ENCODE peak calls at places on chromosome 18, in six cellular contexts. N, M, E, X, G and F are unnamed samples. For H3K27me3, the result is how much of the 10 kb centered on the place peaks cover.

GRCh38 chr18:54020971-54021370 is 203.5 kb downstream of the MBD2 start:
- DNase-seq in N (no peak), M (no peak), E (no peak), X (no peak), G (no peak), F (no peak)

GRCh38 chr18:40866013-40866644 is 1088.9 kb upstream of the PIK3C3 start:
- DNase-seq in N (no peak), M (no peak), E (no peak), X (no peak), G (no peak), F (no peak)

GRCh38 chr18:25535495-25535894 is 183.5 kb upstream of the ZNF521 start:
- DNase-seq in N (no peak), M (no peak), E (no peak), X (no peak), G (no peak), F (no peak)

GRCh38 chr18:8114480-8114879 is 494.8 kb upstream of the RAB12 start:
- DNase-seq in N (no peak), M (no peak), E (no peak), X (no peak), G (no peak), F (no peak)

GRCh38 chr18:55322176-55322735 is 265.7 kb downstream of the TCF4 start:
- DNase-seq in N (peak), M (no peak), E (no peak), X (no peak), G (peak), F (peak)

GRCh38 chr18:58052960-58053359 is 8.9 kb downstream of the NEDD4L start:
- DNase-seq in N (no peak), M (no peak), E (no peak), X (no peak), G (no peak), F (no peak)

GRCh38 chr18:13625355-13625754 is 101.0 kb downstream of the FAM210A start:
- DNase-seq in N (no peak), M (no peak), E (no peak), X (no peak), G (no peak), F (no peak)

GRCh38 chr18:63111549-63112402 is 207.8 kb downstream of the BCL2 start:
- DNase-seq in N (no peak), M (no peak), E (no peak), X (no peak), G (no peak), F (peak)

GRCh38 chr18:59323931-59324622 is 5.6 kb upstream of the CPLX4 start:
- DNase-seq in N (no peak), M (no peak), E (no peak), X (no peak), G (no peak), F (no peak)

GRCh38 chr18:76679877-76680276 is 142.5 kb upstream of the ZNF236 start:
- DNase-seq in N (peak), M (no peak), E (no peak), X (no peak), G (no peak), F (no peak)

GRCh38 chr18:74190086-74190485 is 41.8 kb downstream of the TIMM21 start:
- DNase-seq in N (no peak), M (no peak), E (no peak), X (no peak), G (no peak), F (no peak)

GRCh38 chr18:79570266-79571201 is 109.1 kb upstream of the CTDP1 start:
- DNase-seq in N (no peak), M (no peak), E (peak), X (no peak), G (no peak), F (peak)

GRCh38 chr18:52339891-52340371 is at the start of gene DCC:
- DNase-seq in N (peak), M (no peak), E (no peak), X (peak), G (no peak), F (no peak)

GRCh38 chr18:11518788-11519685 is 90.4 kb upstream of the SLC35G4 start:
- DNase-seq in N (peak), M (peak), E (peak), X (peak), G (no peak), F (peak)

GRCh38 chr18:33983126-33983525 is 241.6 kb downstream of the NOL4 start:
- DNase-seq in N (no peak), M (no peak), E (no peak), X (no peak), G (no peak), F (no peak)

GRCh38 chr18:43129946-43130523 is 14.6 kb upstream of the RIT2 start:
- DNase-seq in N (no peak), M (no peak), E (no peak), X (no peak), G (no peak), F (no peak)

GRCh38 chr18:74288730-74289129 is 3.0 kb downstream of the CYB5A start:
- DNase-seq in N (no peak), M (no peak), E (no peak), X (peak), G (no peak), F (no peak)

GRCh38 chr18:69648486-69648885 is 247.8 kb downstream of the DOK6 start:
- DNase-seq in N (no peak), M (no peak), E (no peak), X (peak), G (no peak), F (no peak)

GRCh38 chr18:60445341-60445740 is 72.8 kb upstream of the MC4R start:
- DNase-seq in N (no peak), M (no peak), E (no peak), X (no peak), G (no peak), F (no peak)

GRCh38 chr18:75244336-75244735 is 33.7 kb downstream of the TSHZ1 start:
- DNase-seq in N (peak), M (no peak), E (no peak), X (peak), G (no peak), F (no peak)

GRCh38 chr18:12855886-12856285 is 28.2 kb downstream of the PTPN2 start:
- DNase-seq in N (no peak), M (no peak), E (no peak), X (no peak), G (no peak), F (no peak)

GRCh38 chr18:76658627-76659026 is 163.6 kb upstream of the ZNF516 start:
- DNase-seq in N (peak), M (no peak), E (no peak), X (no peak), G (no peak), F (no peak)

GRCh38 chr18:44818668-44819403 is 138.1 kb downstream of the SETBP1 start:
- DNase-seq in N (no peak), M (no peak), E (no peak), X (no peak), G (no peak), F (no peak)

GRCh38 chr18:63160172-63160995 is 159.2 kb downstream of the BCL2 start:
- DNase-seq in N (no peak), M (no peak), E (no peak), X (no peak), G (peak), F (no peak)

GRCh38 chr18:48453330-48454063 is 44.3 kb upstream of the ZBTB7C start:
- DNase-seq in N (no peak), M (no peak), E (no peak), X (no peak), G (no peak), F (no peak)

GRCh38 chr18:48455555-48456478 is 46.6 kb upstream of the ZBTB7C start:
- DNase-seq in N (no peak), M (no peak), E (peak), X (no peak), G (no peak), F (peak)

GRCh38 chr18:48456838-48457237 is 47.7 kb upstream of the ZBTB7C start:
- DNase-seq in N (no peak), M (no peak), E (no peak), X (no peak), G (no peak), F (no peak)

GRCh38 chr18:48452863-48453323 is 43.7 kb upstream of the ZBTB7C start:
- DNase-seq in N (no peak), M (no peak), E (no peak), X (peak), G (no peak), F (no peak)

DNA sequence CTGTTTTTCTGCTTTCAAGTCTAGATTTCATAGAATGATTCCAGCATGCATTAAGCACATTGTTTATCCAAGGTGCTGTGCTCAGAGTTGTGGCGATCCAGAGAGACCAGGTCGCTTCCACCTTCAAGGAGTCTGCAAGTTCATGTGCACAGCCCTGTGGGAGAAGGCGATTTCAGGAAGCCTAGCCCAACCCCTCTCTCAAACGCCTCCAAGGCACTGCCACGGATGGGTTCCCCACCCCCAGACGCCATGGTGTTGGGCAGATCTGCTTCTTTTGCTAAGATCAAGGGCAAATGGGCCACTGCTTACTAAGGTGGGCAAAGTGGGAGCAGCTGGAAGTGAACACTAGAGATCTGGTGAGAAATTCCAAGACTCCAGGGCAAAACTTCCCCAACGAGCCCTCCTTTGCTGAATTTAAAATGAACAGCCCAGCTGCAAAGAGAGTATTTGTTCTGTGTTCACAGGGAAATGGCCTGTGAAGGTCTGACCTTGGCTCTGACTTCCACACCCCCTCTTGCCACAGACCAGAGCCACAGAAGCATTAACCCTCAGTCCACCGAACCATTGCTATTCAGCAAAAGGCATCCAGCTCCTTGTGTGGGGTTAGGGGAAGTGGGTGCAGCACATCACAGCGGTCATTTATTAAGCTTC is 45.1 kb upstream of the ZBTB7C start:
- DNase-seq in N (no peak), M (no peak), E (no peak), X (peak), G (no peak), F (no peak)
- H3K27me3 ChIP-seq in N (under half), M (under half), E (under half), X (under half), G (under half), F (under half)

DNA sequence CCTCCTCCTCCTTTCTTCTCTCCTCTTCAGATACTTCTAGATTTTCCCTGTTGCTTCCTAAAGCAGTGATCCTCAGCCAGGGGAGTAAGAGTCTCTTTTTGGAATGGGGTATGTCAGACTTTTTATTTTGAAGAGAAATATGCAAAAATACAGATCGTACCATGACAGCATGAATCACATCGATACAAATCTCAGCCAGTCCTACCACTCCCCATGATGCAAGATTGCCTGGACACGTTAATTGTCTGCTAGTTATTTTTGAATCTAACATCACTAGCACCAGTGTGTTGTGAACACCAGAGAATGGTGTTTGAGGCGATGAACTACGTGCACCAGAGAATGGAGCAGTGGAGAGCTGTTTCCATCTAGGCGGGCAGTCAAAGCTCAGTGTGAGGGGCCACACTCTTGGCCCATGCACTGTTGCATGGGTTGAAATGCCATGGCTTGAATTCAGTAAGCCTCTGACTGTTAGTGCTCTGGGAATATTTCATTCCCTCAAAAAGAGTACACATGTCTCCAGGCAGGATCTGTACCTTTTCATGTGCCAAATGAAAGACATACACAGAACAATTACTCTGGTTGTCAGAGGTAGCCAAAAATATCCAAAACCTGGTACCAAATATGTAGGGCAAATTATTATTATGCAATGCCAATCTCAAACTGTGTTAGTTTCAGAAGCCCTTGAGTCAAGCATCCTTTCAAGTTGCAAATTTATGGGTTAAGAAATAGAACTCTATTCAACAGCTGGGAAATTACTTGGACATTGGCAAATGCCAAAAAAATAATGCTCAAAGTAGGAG is 46.3 kb upstream of the RALBP1 start:
- DNase-seq in N (no peak), M (no peak), E (no peak), X (no peak), G (no peak), F (no peak)
- TF ChIP-seq POLR2AphosphoS5 in N (no peak), M (no peak), E (no peak), X (no peak), G (no peak), F (no peak)

GRCh38 chr18:50422286-50422898 is 47.5 kb downstream of the SKA1 start:
- DNase-seq in N (no peak), M (no peak), E (no peak), X (no peak), G (no peak), F (no peak)

GRCh38 chr18:50428531-50429206 is 53.8 kb downstream of the SKA1 start:
- DNase-seq in N (no peak), M (no peak), E (no peak), X (no peak), G (no peak), F (no peak)

GRCh38 chr18:50427896-50428295 is 53.0 kb downstream of the SKA1 start:
- DNase-seq in N (no peak), M (no peak), E (no peak), X (no peak), G (no peak), F (peak)

GRCh38 chr18:50429207-50429948 is 54.5 kb downstream of the SKA1 start:
- DNase-seq in N (peak), M (no peak), E (peak), X (peak), G (no peak), F (peak)

DNA sequence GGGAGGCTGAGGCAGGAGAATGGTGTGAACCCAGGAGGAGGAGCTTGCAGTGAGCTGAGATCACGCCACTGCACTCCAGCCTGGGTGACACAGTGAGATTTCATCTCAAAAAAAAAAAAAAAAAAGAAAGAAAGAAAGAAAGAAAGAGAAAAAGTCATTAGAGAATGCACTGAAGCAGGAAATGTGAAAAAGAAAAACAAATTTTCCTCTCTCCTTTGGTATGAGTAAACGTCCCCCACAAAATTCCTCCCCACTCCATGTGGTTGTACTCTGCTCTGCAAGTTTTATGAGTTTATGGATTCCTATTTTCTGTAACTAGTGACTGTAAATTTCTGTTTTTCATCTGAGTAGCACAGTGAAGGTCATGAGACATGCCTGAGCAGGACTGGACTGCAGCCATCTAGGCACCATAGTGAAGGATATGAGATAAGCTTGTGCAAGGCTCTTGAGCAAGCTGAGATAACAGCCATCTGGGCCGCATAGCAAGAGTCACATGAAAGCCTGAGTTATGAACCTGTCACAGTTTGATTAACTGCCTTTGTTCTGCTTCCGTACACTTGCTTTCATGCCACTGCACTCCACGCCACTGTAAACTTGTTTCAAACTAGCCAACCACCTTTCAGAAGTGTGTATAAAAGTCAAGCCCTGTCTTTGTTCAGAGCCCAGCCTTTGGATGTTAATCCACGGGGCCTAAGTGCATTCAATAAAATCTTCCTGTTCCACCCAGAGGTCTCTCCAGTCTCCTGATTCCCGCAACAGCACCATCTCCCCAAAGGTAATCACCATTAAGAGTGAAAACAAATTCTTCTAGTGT is 50.2 kb downstream of the SKA1 start:
- DNase-seq in N (no peak), M (no peak), E (no peak), X (peak), G (no peak), F (peak)
- TF ChIP-seq REST in N (no peak), M (no peak), E (no peak), X (no peak), G (no peak), F (no peak)

GRCh38 chr18:32868424-32868823 is 95.6 kb upstream of the KLHL14 start:
- DNase-seq in N (no peak), M (no peak), E (no peak), X (no peak), G (no peak), F (no peak)
- H3K27me3 ChIP-seq in N (under half), M (under half), E (under half), X (under half), G (under half), F (under half)

DNA sequence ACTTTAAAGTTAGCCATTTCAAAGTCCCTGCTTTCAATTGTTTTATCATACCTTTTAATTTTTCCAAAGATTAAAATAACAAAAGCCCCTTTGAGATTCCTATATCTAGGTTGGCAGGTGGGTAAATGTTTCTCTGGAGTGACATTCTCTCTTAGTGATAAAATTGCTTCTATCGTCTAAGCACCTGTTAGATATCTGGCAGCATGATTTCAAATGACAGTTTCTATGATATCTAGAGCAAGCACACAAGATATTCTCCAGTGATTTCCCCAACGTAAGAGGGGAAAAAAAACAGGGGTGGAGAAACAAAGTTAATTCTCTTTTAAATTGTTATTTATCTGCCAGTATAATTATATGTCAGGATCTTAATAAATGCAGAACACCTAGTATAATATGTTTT is 610.2 kb downstream of the DSC3 start:
- DNase-seq in N (no peak), M (no peak), E (no peak), X (no peak), G (no peak), F (no peak)
- TF ChIP-seq POLR2AphosphoS5 in N (no peak), M (no peak), E (no peak), X (no peak), G (no peak), F (no peak)

DNA sequence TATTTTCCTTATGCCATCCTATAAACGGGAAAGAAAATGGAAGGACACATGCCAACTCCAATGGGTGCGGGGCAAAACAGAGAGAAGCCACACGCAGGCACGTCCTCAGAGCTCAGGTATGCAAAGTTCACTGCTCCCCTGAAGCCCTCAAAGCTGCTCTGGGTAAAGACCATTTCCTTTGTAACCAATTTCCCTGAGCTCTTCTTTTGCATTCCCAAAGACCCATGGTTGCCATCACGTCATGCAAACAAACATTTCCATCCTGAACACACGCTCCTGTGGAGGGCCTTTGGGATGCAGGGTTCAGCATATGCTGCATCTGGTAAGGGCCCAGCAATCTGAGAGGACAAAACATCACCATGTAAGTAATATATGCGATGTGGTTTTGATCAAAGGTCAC is 69.4 kb downstream of the EMILIN2 start:
- DNase-seq in N (peak), M (no peak), E (no peak), X (no peak), G (no peak), F (no peak)
- TF ChIP-seq REST in N (no peak), M (no peak), E (no peak), X (no peak), G (no peak), F (no peak)

GRCh38 chr18:78126106-78126505 is 853.5 kb upstream of the SALL3 start:
- DNase-seq in N (no peak), M (no peak), E (no peak), X (no peak), G (no peak), F (no peak)

GRCh38 chr18:78127041-78127440 is 852.6 kb upstream of the SALL3 start:
- DNase-seq in N (no peak), M (no peak), E (no peak), X (no peak), G (no peak), F (no peak)

GRCh38 chr18:78125497-78125896 is 854.1 kb upstream of the SALL3 start:
- DNase-seq in N (no peak), M (no peak), E (no peak), X (no peak), G (no peak), F (no peak)

GRCh38 chr18:78129260-78129659 is 850.4 kb upstream of the SALL3 start:
- DNase-seq in N (no peak), M (no peak), E (no peak), X (no peak), G (no peak), F (no peak)

GRCh38 chr18:78128004-78128403 is 851.6 kb upstream of the SALL3 start:
- DNase-seq in N (no peak), M (no peak), E (no peak), X (no peak), G (no peak), F (no peak)
- H3K27me3 ChIP-seq in N (under half), M (under half), E (under half), X (under half), G (under half), F (under half)

GRCh38 chr18:48715651-48716354 is 177.0 kb downstream of the CTIF start:
- DNase-seq in N (no peak), M (no peak), E (no peak), X (no peak), G (no peak), F (peak)
- TF ChIP-seq POLR2AphosphoS5 in N (no peak), M (no peak), E (no peak), X (no peak), G (no peak), F (peak)

GRCh38 chr18:22813648-22814328 is 119.3 kb upstream of the RBBP8 start:
- DNase-seq in N (peak), M (no peak), E (no peak), X (peak), G (no peak), F (peak)
- TF ChIP-seq REST in N (no peak), M (no peak), E (no peak), X (no peak), G (no peak), F (no peak)